ENCODE peak calls at places on chromosomes 11 and 22, in ten cellular contexts. L is Kasumi-1; R is activated CD4-positive, alpha-beta T cell treated with anti-CD3 and anti-CD28 coated beads for 48 hours; D is iris pigment epithelial cell; K is astrocyte of the hippocampus; X is stimulated activated CD4-positive, alpha-beta T cell treated with anti-CD3 and anti-CD28 coated beads, Interleukin-15, amount 100 ng/mL, for 48 hours; C is activated CD8-positive, alpha-beta memory T cell treated with anti-CD3 and anti-CD28 coated beads for 24 hours; O is NCI-H460; I is hepatic stellate cell; W is CD8-positive, alpha-beta T cell. Q is an unnamed sample.
A peak's percentile ranks its signal among the peaks of the same experiment; 100 is the strongest.

GRCh38 chr11:1839924-1840779 is 1.4 kb downstream of the TNNI2 start:
- DNase-seq in K (no peak), O (no peak), W (no peak), L (peak; percentile 69), X (no peak), R (no peak), I (no peak), D (no peak), C (no peak), Q (no peak)

GRCh38 chr11:117749541-117749910 is 47.5 kb downstream of the DSCAML1 start:
- DNase-seq in I (no peak), K (no peak), D (no peak), R (no peak), L (no peak), W (no peak), C (no peak), O (no peak), X (no peak), Q (no peak)

GRCh38 chr11:88535916-88536547 is 198.5 kb upstream of the CTSC start:
- DNase-seq in D (peak; percentile 95), R (no peak), K (peak; percentile 88), C (no peak), X (no peak), O (peak; percentile 89), L (peak; percentile 44), I (no peak), W (no peak), Q (no peak)

GRCh38 chr11:93694109-93694508 is 32.6 kb downstream of the CEP295 start:
- DNase-seq in L (no peak), R (no peak), C (no peak), D (no peak), X (no peak), I (no peak), K (no peak), O (no peak), W (no peak), Q (no peak)

GRCh38 chr11:122159173-122159701 is 43.2 kb upstream of the BLID start:
- DNase-seq in I (no peak), C (no peak), L (peak; percentile 23), R (no peak), K (peak; percentile 92), W (no peak), X (no peak), D (peak; percentile 65), O (no peak), Q (no peak)

GRCh38 chr11:95764267-95764898 is 25.2 kb downstream of the FAM76B start:
- DNase-seq in R (no peak), W (no peak), O (peak; percentile 58), K (peak; percentile 68), X (no peak), L (peak; percentile 87), I (peak; percentile 20), D (peak; percentile 60), C (no peak), Q (no peak)

GRCh38 chr11:33366918-33367317 is 109.7 kb downstream of the HIPK3 start:
- DNase-seq in K (no peak), D (no peak), O (no peak), X (no peak), R (no peak), I (no peak), W (no peak), C (no peak), L (no peak), Q (no peak)

GRCh38 chr11:31045335-31045734 is 324.2 kb downstream of the DCDC1 start:
- DNase-seq in C (no peak), O (no peak), D (peak; percentile 21), I (no peak), W (no peak), X (no peak), K (peak; percentile 5), R (no peak), L (peak; percentile 24), Q (no peak)

GRCh38 chr22:47044722-47045545 is 282.5 kb downstream of the TBC1D22A start:
- DNase-seq in I (no peak), W (no peak), O (no peak), K (no peak), D (no peak), X (no peak), L (no peak), R (no peak), C (no peak), Q (no peak)

GRCh38 chr11:65505434-65506315 is 6.8 kb downstream of the MALAT1 start:
- DNase-seq in D (peak; percentile 34), I (no peak), R (no peak), L (no peak), X (no peak), W (no peak), O (no peak), C (no peak), K (peak; percentile 56), Q (no peak)

GRCh38 chr11:22624742-22625447 is 728 bp downstream of the FANCF start:
- DNase-seq in L (peak; percentile 61), K (peak; percentile 82), R (peak; percentile 76), I (no peak), C (no peak), D (peak; percentile 60), X (peak; percentile 26), O (peak; percentile 33), W (peak; percentile 40), Q (peak; percentile 27)

GRCh38 chr11:35135222-35135621 is 3.7 kb upstream of the CD44 start:
- DNase-seq in O (no peak), D (no peak), C (no peak), I (no peak), W (no peak), K (no peak), X (no peak), R (no peak), L (no peak), Q (no peak)

GRCh38 chr22:32044913-32045312 is 1.9 kb downstream of the SLC5A1 start:
- DNase-seq in L (no peak), C (no peak), D (no peak), I (no peak), W (no peak), R (no peak), K (no peak), X (no peak), O (no peak), Q (no peak)

GRCh38 chr11:77396911-77397310 is 77.0 kb downstream of the PAK1 start:
- DNase-seq in D (no peak), I (no peak), R (no peak), X (no peak), C (no peak), L (no peak), O (no peak), K (no peak), W (no peak), Q (no peak)

GRCh38 chr11:2770556-2771301 is 70.9 kb upstream of the KCNQ1OT1 start:
- DNase-seq in D (no peak), L (no peak), I (no peak), W (no peak), R (peak; percentile 1), K (no peak), X (no peak), O (no peak), C (peak; percentile 46), Q (no peak)

GRCh38 chr22:38250642-38251354 is 22.0 kb downstream of the TMEM184B start:
- DNase-seq in L (no peak), X (no peak), K (no peak), D (no peak), I (no peak), O (no peak), R (no peak), W (no peak), C (no peak), Q (no peak)

GRCh38 chr22:39839917-39840510 is 53.5 kb downstream of the ENTHD1 start:
- DNase-seq in K (no peak), I (no peak), W (no peak), D (no peak), O (no peak), X (peak; percentile 25), C (no peak), R (peak; percentile 59), L (no peak), Q (no peak)

Q was measured in activated gamma-delta T cell treated with anti-CD3 and anti-CD28 coated beads, Interleukin-2, amount 50 U/mL, for 16 hours.